ENCODE peak calls at places on chromosome 22, in ten cellular contexts. T, C, Y, S, E, R, M, H, A and V are unnamed samples.

GRCh38 chr22:42662114-42663021 is 13.2 kb upstream of the CYB5R3 start:
- DNase-seq in H (no peak), E (peak; percentile 94), R (peak; percentile 75), A (no peak), S (peak; percentile 87), T (peak; percentile 54), Y (peak; percentile 90), C (peak; percentile 22), M (peak; percentile 36), V (peak; percentile 95)

GRCh38 chr22:20299736-20300136 is 20.1 kb downstream of the DGCR6L start:
- DNase-seq in E (no peak), M (no peak), R (no peak), C (no peak), T (peak; percentile 36), S (peak; percentile 34), A (no peak), Y (no peak), H (no peak), V (no peak)

GRCh38 chr22:36860017-36860416 is 789 bp upstream of the NCF4 start:
- DNase-seq in R (no peak), A (no peak), Y (no peak), H (no peak), S (no peak), C (no peak), T (peak; percentile 49), E (no peak), M (no peak), V (no peak)

GRCh38 chr22:35559354-35560005 is 18.8 kb downstream of the RASD2 start:
- DNase-seq in Y (no peak), C (peak; percentile 56), R (no peak), M (peak; percentile 66), T (peak; percentile 42), E (no peak), H (no peak), A (no peak), S (no peak), V (no peak)

GRCh38 chr22:35381424-35381772 is 502 bp downstream of the HMOX1 start:
- DNase-seq in T (no peak), S (no peak), Y (no peak), C (no peak), R (no peak), H (no peak), A (no peak), M (no peak), E (no peak), V (no peak)

GRCh38 chr22:20063271-20064139 is 16.5 kb upstream of the DGCR8 start:
- DNase-seq in T (no peak), E (no peak), S (no peak), Y (no peak), H (no peak), C (no peak), M (no peak), R (no peak), A (no peak), V (no peak)

GRCh38 chr22:31106001-31106571 is 1.3 kb downstream of the SELENOM start:
- DNase-seq in A (no peak), H (no peak), R (no peak), M (no peak), S (no peak), C (no peak), T (no peak), Y (no peak), E (peak; percentile 26), V (no peak)

GRCh38 chr22:50403701-50404101 is 60.6 kb downstream of the PPP6R2 start:
- DNase-seq in S (peak; percentile 56), A (no peak), M (no peak), E (no peak), H (no peak), Y (peak; percentile 81), C (no peak), T (no peak), R (peak; percentile 35), V (no peak)

GRCh38 chr22:35328472-35328885 is 28.8 kb downstream of the TOM1 start:
- DNase-seq in S (no peak), R (no peak), H (no peak), Y (peak; percentile 89), T (no peak), A (no peak), C (no peak), M (no peak), E (no peak), V (no peak)

DNA sequence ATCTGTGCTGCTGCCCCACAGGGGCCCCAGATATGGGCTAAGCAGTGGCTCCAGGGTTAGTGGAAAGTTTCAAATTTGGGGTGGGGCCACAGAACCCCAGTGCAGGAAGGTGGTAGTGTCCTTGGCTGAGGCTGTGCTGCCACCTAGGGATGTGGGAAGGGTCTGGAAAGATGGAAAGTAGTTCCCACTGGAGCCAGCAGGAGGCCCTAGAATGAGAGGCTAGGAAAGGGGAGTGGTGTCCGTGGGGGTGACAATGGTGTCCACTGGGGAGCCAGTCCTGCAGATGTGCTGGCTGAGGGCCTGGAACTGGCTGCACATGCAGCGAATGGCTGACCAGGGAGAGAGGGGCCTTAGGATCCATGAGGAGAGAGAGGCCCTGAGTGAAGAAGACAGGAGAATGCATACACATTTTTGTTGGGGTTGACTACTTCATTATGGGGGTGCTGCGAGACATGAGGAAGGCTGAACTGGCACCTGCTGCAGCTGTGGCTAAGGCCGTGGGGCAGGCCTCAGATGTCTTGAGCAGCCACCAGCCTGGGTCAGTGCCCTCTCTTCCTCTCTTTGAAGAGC is 21.1 kb downstream of the RFPL3 start:
- DNase-seq in S (peak; percentile 22), T (peak; percentile 31), C (no peak), M (peak; percentile 12), E (peak; percentile 80), A (no peak), R (peak; percentile 26), H (no peak), Y (no peak), V (peak; percentile 62)
- TF ChIP-seq CTCF in S (peak; percentile 40), T (peak; percentile 75), C (peak; percentile 48), M (peak; percentile 57), E (peak; percentile 76), A (no peak), R (peak; percentile 54), H (peak; percentile 98), Y (peak; percentile 40), V (peak; percentile 65)

GRCh38 chr22:48663297-48663696 is 1164.4 kb downstream of the BRD1 start:
- DNase-seq in T (no peak), A (no peak), E (no peak), M (no peak), H (no peak), R (no peak), S (no peak), C (no peak), Y (no peak), V (no peak)
- TF ChIP-seq CTCF in T (peak; percentile 23), A (no peak), E (peak; percentile 92), M (peak; percentile 46), H (peak; percentile 38), R (no peak), S (peak; percentile 20), C (peak; percentile 25), Y (no peak), V (peak; percentile 50)

DNA sequence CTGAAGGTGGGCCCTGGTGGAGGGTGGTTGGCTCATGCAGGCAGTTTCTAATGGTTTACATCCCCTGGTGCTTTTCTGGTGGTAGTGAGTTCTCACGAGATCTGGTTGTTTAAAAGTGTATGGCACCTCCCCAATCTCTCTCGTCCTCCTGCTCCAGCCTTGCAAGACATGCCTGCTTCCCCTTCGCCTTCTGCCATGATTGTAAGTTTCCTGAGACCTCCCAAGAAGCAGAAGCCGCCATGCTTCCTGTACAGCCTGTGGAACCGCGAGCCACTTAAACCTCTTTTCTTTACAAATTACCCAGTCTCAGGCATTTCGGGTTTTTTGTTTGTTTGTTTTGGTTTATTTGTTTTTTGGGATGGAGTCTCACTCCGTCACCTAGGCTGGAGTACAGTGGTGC is 173.2 kb downstream of the MN1 start:
- DNase-seq in T (no peak), M (no peak), S (no peak), A (no peak), R (no peak), Y (no peak), E (no peak), H (no peak), C (no peak), V (no peak)
- TF ChIP-seq CTCF in T (no peak), M (no peak), S (no peak), A (no peak), R (no peak), Y (no peak), E (no peak), H (no peak), C (no peak), V (no peak)

GRCh38 chr22:43827336-43827735 is 15.2 kb upstream of the EFCAB6 start:
- DNase-seq in R (no peak), A (no peak), H (no peak), T (no peak), M (no peak), S (no peak), C (no peak), Y (no peak), E (no peak), V (no peak)

GRCh38 chr22:43825651-43826050 is 13.5 kb upstream of the EFCAB6 start:
- DNase-seq in E (no peak), T (no peak), Y (peak; percentile 13), H (no peak), C (no peak), S (no peak), A (no peak), R (no peak), M (no peak), V (no peak)

GRCh38 chr22:43827926-43828710 is 16.0 kb upstream of the EFCAB6 start:
- DNase-seq in S (no peak), H (no peak), E (no peak), M (no peak), R (no peak), T (no peak), A (no peak), Y (no peak), C (no peak), V (no peak)

GRCh38 chr22:43824724-43825485 is 12.8 kb upstream of the EFCAB6 start:
- DNase-seq in H (no peak), R (no peak), Y (peak; percentile 38), T (no peak), M (no peak), S (no peak), A (peak; percentile 87), C (no peak), E (no peak), V (no peak)

GRCh38 chr22:43826142-43827093 is 14.3 kb upstream of the EFCAB6 start:
- DNase-seq in E (no peak), Y (peak; percentile 62), H (no peak), T (peak; percentile 68), A (no peak), C (peak; percentile 77), R (no peak), M (peak; percentile 82), S (no peak), V (no peak)
- TF ChIP-seq CTCF in E (no peak), Y (no peak), H (peak; percentile 71), T (peak; percentile 19), A (no peak), C (peak; percentile 38), R (peak; percentile 49), M (peak; percentile 41), S (peak; percentile 14), V (no peak)

GRCh38 chr22:32701021-32701420 is 100.5 kb upstream of the TIMP3 start:
- DNase-seq in H (no peak), Y (no peak), E (no peak), S (no peak), T (peak; percentile 56), A (no peak), M (peak; percentile 44), C (peak; percentile 37), R (no peak), V (no peak)
- TF ChIP-seq CTCF in H (no peak), Y (no peak), E (no peak), S (no peak), T (no peak), A (no peak), M (no peak), C (no peak), R (no peak), V (no peak)